ENCODE peak calls at places on chromosomes 5 and 9, in five cellular contexts. V, R, W, C and M are unnamed samples.

GRCh38 chr9:97571664-97572063 is 61.5 kb downstream of the TSTD2 start:
- DNase-seq in V (no peak), R (no peak), W (no peak), C (no peak), M (no peak)

GRCh38 chr9:96617439-96618185 is 2.0 kb downstream of the CDC14B start:
- DNase-seq in V (no peak), R (no peak), W (no peak), C (no peak), M (no peak)

GRCh38 chr5:153447534-153447933 is 42.9 kb upstream of the GRIA1 start:
- DNase-seq in V (no peak), R (no peak), W (no peak), C (no peak), M (no peak)

GRCh38 chr5:130715541-130715940 is 449.5 kb downstream of the HINT1 start:
- DNase-seq in V (peak; percentile 25), R (no peak), W (no peak), C (no peak), M (no peak)

GRCh38 chr5:157543825-157544622 is 31.6 kb downstream of the ADAM19 start:
- DNase-seq in V (no peak), R (no peak), W (peak; percentile 49), C (no peak), M (no peak)

GRCh38 chr9:35520404-35520790 is 30.5 kb downstream of the RUSC2 start:
- DNase-seq in V (no peak), R (no peak), W (no peak), C (no peak), M (no peak)

GRCh38 chr9:135526730-135527571 is 5.7 kb downstream of the LCN1 start:
- DNase-seq in V (no peak), R (no peak), W (no peak), C (no peak), M (peak; percentile 34)

GRCh38 chr9:93132287-93132927 is 1.6 kb downstream of the NINJ1 start:
- DNase-seq in V (peak; percentile 94), R (peak; percentile 73), W (peak; percentile 78), C (no peak), M (no peak)

GRCh38 chr5:74326571-74327338 is 313.8 kb downstream of the ENC1 start:
- DNase-seq in V (peak; percentile 92), R (peak; percentile 92), W (peak; percentile 90), C (peak; percentile 48), M (peak; percentile 78)

GRCh38 chr9:114055061-114055460 is 23.0 kb downstream of the AMBP start:
- DNase-seq in V (no peak), R (no peak), W (no peak), C (no peak), M (no peak)

GRCh38 chr5:1374030-1374679 is 29.3 kb upstream of the CLPTM1L start:
- DNase-seq in V (no peak), R (no peak), W (no peak), C (no peak), M (no peak)

GRCh38 chr5:140298183-140298601 is 4.7 kb downstream of the PFDN1 start:
- DNase-seq in V (no peak), R (no peak), W (peak; percentile 53), C (no peak), M (no peak)

GRCh38 chr5:151703780-151704179 is 17.1 kb upstream of the SPARC start:
- DNase-seq in V (no peak), R (no peak), W (no peak), C (no peak), M (no peak)

GRCh38 chr5:50709471-50709870 is 43.0 kb downstream of the PARP8 start:
- DNase-seq in V (peak; percentile 16), R (no peak), W (peak; percentile 31), C (peak; percentile 18), M (no peak)

GRCh38 chr9:35760651-35761050 is 6.6 kb upstream of the MSMP start:
- DNase-seq in V (peak; percentile 59), R (no peak), W (no peak), C (no peak), M (no peak)

GRCh38 chr9:38482918-38483592 is 58.8 kb upstream of the IGFBPL1 start:
- DNase-seq in V (peak; percentile 54), R (peak; percentile 60), W (no peak), C (no peak), M (no peak)

GRCh38 chr5:55570026-55570425 is 35.3 kb upstream of the PLPP1 start:
- DNase-seq in V (no peak), R (no peak), W (peak; percentile 87), C (no peak), M (no peak)

GRCh38 chr9:37968228-37968672 is 64.3 kb upstream of the SLC25A51 start:
- DNase-seq in V (peak; percentile 87), R (peak; percentile 57), W (peak; percentile 85), C (no peak), M (no peak)

GRCh38 chr9:134698587-134699342 is 57.2 kb downstream of the COL5A1 start:
- DNase-seq in V (peak; percentile 57), R (peak; percentile 79), W (peak; percentile 39), C (peak; percentile 37), M (peak; percentile 76)

GRCh38 chr9:93303258-93303771 is 119.4 kb downstream of the WNK2 start:
- DNase-seq in V (no peak), R (no peak), W (no peak), C (no peak), M (no peak)

GRCh38 chr9:37515620-37516258 is 30.0 kb downstream of the POLR1E start:
- DNase-seq in V (no peak), R (no peak), W (no peak), C (no peak), M (no peak)

GRCh38 chr9:109910616-109911568 is 130.9 kb downstream of the PALM2AKAP2 start:
- DNase-seq in V (peak; percentile 34), R (peak; percentile 69), W (peak; percentile 85), C (no peak), M (no peak)

GRCh38 chr9:131233556-131233955 is 42.8 kb downstream of the FAM78A start:
- DNase-seq in V (no peak), R (no peak), W (no peak), C (no peak), M (no peak)

GRCh38 chr9:30584559-30584958 is 1799.9 kb upstream of the ACO1 start:
- DNase-seq in V (no peak), R (no peak), W (no peak), C (no peak), M (no peak)

GRCh38 chr5:58335518-58335917 is 124.4 kb downstream of the PLK2 start:
- DNase-seq in V (peak; percentile 33), R (no peak), W (no peak), C (no peak), M (no peak)

GRCh38 chr5:138664276-138664943 is 88.8 kb upstream of the CTNNA1 start:
- DNase-seq in V (peak; percentile 94), R (peak; percentile 92), W (peak; percentile 58), C (no peak), M (no peak)

GRCh38 chr9:106639873-106640568 is 222.9 kb upstream of the ZNF462 start:
- DNase-seq in V (no peak), R (no peak), W (no peak), C (no peak), M (no peak)

GRCh38 chr5:374631-375335 is 53.3 kb downstream of the AHRR start:
- DNase-seq in V (no peak), R (no peak), W (no peak), C (no peak), M (no peak)

DNA sequence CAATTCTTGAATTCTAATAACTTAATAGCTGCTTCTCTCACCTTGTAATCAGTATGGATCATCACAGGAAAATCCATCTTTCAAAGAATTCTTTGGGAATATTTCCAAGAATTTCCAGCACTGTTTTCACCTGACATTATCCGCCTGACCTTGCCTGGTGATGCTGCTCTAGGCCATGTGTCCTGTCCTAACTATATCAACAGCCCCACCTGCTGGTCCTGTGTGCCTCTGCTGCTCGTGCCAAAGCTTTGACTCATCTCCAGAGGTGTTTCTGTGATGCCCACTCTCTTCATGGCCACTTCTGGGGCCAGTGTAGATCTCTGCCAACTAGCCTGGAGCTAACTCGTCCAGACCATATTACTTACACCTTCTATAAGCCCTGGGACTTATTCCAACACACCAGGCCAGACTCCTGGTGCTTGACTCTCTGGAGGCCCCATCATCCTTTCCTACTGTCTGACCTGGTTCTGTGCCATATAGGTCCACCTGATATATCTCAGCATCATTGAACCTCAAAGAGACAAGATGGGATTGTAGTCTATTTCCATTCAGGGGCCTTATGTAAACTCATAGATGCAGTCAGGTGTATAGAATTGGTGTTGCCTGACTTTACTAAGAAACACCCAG is 67.5 kb upstream of the CKMT2 start:
- DNase-seq in V (peak; percentile 82), R (peak; percentile 90), W (peak; percentile 52), C (no peak), M (peak; percentile 72)
- TF ChIP-seq CTCF in V (peak; percentile 72), R (peak; percentile 81), W (peak; percentile 67), C (peak; percentile 93), M (peak; percentile 39)

DNA sequence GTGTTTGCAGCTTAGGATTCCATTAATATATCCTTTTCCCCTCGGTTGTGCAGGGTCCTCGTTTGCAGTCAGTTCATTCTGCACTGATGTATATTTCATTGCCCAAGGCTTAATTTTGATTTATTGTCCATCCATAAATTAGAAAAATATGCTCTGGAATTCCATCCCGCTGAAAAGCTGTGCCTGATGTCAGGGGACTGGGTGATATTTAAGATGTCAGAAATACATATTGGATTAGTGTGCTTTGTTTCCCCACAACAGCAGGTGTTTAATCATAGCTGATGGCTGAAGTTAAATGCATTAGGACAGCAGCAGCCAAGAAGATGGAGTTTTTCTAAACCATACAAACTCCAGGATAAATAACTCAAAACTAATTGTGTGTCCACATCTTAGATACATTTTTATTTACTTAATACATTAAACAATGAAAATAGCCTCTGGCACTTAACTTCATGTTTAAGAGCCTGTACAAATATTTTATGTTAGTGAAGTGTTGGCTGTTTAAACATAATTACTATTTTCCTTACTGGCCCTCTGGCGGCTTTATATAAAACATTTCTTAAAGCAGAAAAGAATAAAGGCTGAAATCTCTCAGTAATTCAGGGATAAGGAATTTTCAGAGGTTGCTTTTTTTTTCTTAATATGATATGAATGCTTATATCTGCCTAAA is 170.4 kb upstream of the TBCA start:
- DNase-seq in V (no peak), R (no peak), W (peak; percentile 5), C (no peak), M (no peak)
- TF ChIP-seq CTCF in V (no peak), R (no peak), W (no peak), C (no peak), M (no peak)

DNA sequence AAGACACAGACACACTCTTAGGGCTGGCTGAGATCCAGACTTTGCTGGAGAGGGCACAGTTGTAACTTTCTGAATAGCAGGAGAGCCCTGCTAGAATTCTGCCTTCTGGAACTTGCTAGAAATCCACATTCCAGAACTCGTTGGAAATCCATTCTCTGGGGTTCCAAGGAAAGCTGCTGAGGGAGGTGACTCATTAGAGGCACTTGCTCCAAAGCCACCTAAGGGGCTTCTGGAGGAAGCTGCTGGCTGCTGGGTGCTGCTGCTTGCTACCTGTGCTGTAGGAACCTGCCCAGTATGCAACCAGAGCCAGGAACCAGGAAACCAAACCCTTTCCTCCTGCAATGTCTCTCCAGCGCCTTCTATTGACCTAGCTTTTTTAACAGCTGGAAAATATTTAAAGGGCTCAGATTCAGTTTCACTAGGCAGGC is 4.1 kb upstream of the TLE4 start:
- DNase-seq in V (peak; percentile 27), R (no peak), W (no peak), C (no peak), M (no peak)
- TF ChIP-seq CTCF in V (no peak), R (peak; percentile 20), W (no peak), C (peak; percentile 21), M (no peak)

GRCh38 chr5:132853323-132853722 is 12.9 kb downstream of the GDF9 start:
- DNase-seq in V (no peak), R (no peak), W (no peak), C (no peak), M (no peak)
- TF ChIP-seq CTCF in V (no peak), R (no peak), W (no peak), C (no peak), M (no peak)